ENCODE peak calls at places on chromosomes 1 and 21, in eight cellular contexts. Z, S, O, J, W, C, X and R are unnamed samples.

GRCh38 chr21:30831194-30831765 is 1.7 kb upstream of the KRTAP7-1 start:
- DNase-seq in S (peak; percentile 3), C (peak; percentile 27), J (no peak), X (no peak), W (peak; percentile 20), Z (no peak), O (no peak), R (no peak)

GRCh38 chr21:32276671-32277070 is 2.2 kb downstream of the MIS18A start:
- DNase-seq in S (no peak), Z (no peak), X (no peak), C (no peak), O (no peak), J (no peak), W (no peak), R (no peak)

GRCh38 chr1:156591432-156592157 is at the start of gene NAXE:
- DNase-seq in S (peak; percentile 73), X (peak; percentile 80), O (peak; percentile 72), C (peak; percentile 75), Z (peak; percentile 91), J (no peak), W (peak; percentile 90), R (peak; percentile 63)

GRCh38 chr1:176043537-176043936 is 163.5 kb downstream of the COP1 start:
- DNase-seq in C (no peak), J (no peak), X (no peak), W (no peak), Z (no peak), O (no peak), S (no peak), R (no peak)

GRCh38 chr1:116881879-116882520 is 27.7 kb upstream of the PTGFRN start:
- DNase-seq in J (no peak), O (no peak), S (peak; percentile 59), W (peak; percentile 49), Z (no peak), X (peak; percentile 36), C (peak; percentile 51), R (peak; percentile 47)

GRCh38 chr1:48744032-48744431 is 32.7 kb downstream of the BEND5 start:
- DNase-seq in Z (no peak), C (no peak), S (no peak), J (no peak), W (no peak), O (no peak), X (no peak), R (no peak)

GRCh38 chr1:19768321-19769210 is 31.1 kb downstream of the TMCO4 start:
- DNase-seq in O (no peak), C (no peak), W (no peak), X (no peak), Z (no peak), J (no peak), S (no peak), R (no peak)

GRCh38 chr1:12169442-12170135 is 2.8 kb downstream of the TNFRSF1B start:
- DNase-seq in W (no peak), Z (no peak), J (no peak), C (no peak), X (no peak), S (no peak), O (no peak), R (no peak)

GRCh38 chr21:14768042-14768441 is 221.9 kb upstream of the SAMSN1 start:
- DNase-seq in S (no peak), Z (no peak), W (no peak), J (no peak), X (no peak), C (no peak), O (no peak), R (no peak)

GRCh38 chr1:182281541-182281940 is 110.0 kb downstream of the GLUL start:
- DNase-seq in Z (no peak), X (no peak), C (no peak), S (peak; percentile 21), O (no peak), W (no peak), J (no peak), R (no peak)

GRCh38 chr1:59568158-59568935 is 246.4 kb upstream of the HOOK1 start:
- DNase-seq in X (no peak), C (no peak), J (no peak), O (no peak), Z (no peak), W (no peak), S (no peak), R (no peak)

GRCh38 chr1:61182049-61182448 is 99.7 kb downstream of the NFIA start:
- DNase-seq in X (no peak), O (no peak), S (no peak), Z (no peak), W (no peak), C (no peak), J (no peak), R (no peak)

GRCh38 chr1:161843156-161843555 is 77.0 kb downstream of the ATF6 start:
- DNase-seq in X (no peak), W (no peak), C (no peak), J (no peak), O (no peak), Z (no peak), S (no peak), R (no peak)